ENCODE peak calls at places on chromosome 11, in five cellular contexts. U is stimulated activated CD8-positive, alpha-beta memory T cell treated with anti-CD3 and anti-CD28 coated beads, Interleukin-7, amount 100 ng/mL, for 24 hours; N is NCI-H2081 treated with DMSO at 0.1 percent for 48 hours; X is RCC 7860; L is HL-60. W is an unnamed sample.

GRCh38 chr11:35714882-35715612 is 52.5 kb downstream of the TRIM44 start:
- DNase-seq in U (no peak), N (no peak), L (no peak), X (peak), W (no peak)

GRCh38 chr11:74025467-74026166 is 16.7 kb upstream of the UCP3 start:
- DNase-seq in N (no peak), X (peak), U (no peak), L (no peak), W (no peak)

GRCh38 chr11:121592708-121593107 is 139.9 kb upstream of the SORL1-AS1 start:
- DNase-seq in U (no peak), X (no peak), N (no peak), L (no peak), W (no peak)

GRCh38 chr11:113796663-113797259 is 17.2 kb downstream of the CLDN25 start:
- DNase-seq in L (peak), N (peak), U (no peak), X (peak), W (no peak)

GRCh38 chr11:35582033-35582432 is 36.2 kb upstream of the FJX1 start:
- DNase-seq in L (no peak), N (no peak), X (no peak), U (no peak), W (no peak)

GRCh38 chr11:72398058-72398758 is 36.1 kb downstream of the CLPB start:
- DNase-seq in N (no peak), L (no peak), U (no peak), X (peak), W (no peak)

GRCh38 chr11:94544582-94544831 is 786 bp downstream of the FUT4 start:
- DNase-seq in X (no peak), L (no peak), U (no peak), N (no peak), W (no peak)

GRCh38 chr11:93361435-93361834 is 30.9 kb downstream of the DEUP1 start:
- DNase-seq in L (no peak), N (no peak), X (no peak), U (no peak), W (no peak)